ENCODE peak calls at places on chromosomes 11 and 22, in eight cellular contexts. One of them, this sample, is unnamed.

GRCh38 chr11:71246559-71246958 is 5.8 kb downstream of the SHANK2 start:
- DNase-seq in T follicular helper cell: no peak
- DNase-seq in GF-D8: no peak
- DNase-seq in thoracic aorta: no peak
- DNase-seq in HS-27A: no peak
- DNase-seq in astrocyte of the cerebellum: no peak
- DNase-seq in GM23248: no peak
- DNase-seq in fibroblast of the aortic adventitia: no peak
- DNase-seq in this sample: no peak

GRCh38 chr11:111652184-111652583 is 49.9 kb downstream of the SIK2 start:
- DNase-seq in astrocyte of the cerebellum: no peak
- DNase-seq in T follicular helper cell: no peak
- DNase-seq in GF-D8: no peak
- DNase-seq in thoracic aorta: no peak
- DNase-seq in HS-27A: peak
- DNase-seq in fibroblast of the aortic adventitia: peak
- DNase-seq in GM23248: no peak
- DNase-seq in this sample: no peak

GRCh38 chr11:94730153-94730552 is 38.0 kb upstream of the AMOTL1 start:
- DNase-seq in GF-D8: no peak
- DNase-seq in astrocyte of the cerebellum: no peak
- DNase-seq in fibroblast of the aortic adventitia: no peak
- DNase-seq in T follicular helper cell: no peak
- DNase-seq in HS-27A: no peak
- DNase-seq in GM23248: peak
- DNase-seq in thoracic aorta: no peak
- DNase-seq in this sample: peak

GRCh38 chr11:13215157-13215556 is 62.4 kb upstream of the BMAL1 start:
- DNase-seq in fibroblast of the aortic adventitia: peak
- DNase-seq in GM23248: peak
- DNase-seq in GF-D8: no peak
- DNase-seq in thoracic aorta: no peak
- DNase-seq in T follicular helper cell: no peak
- DNase-seq in HS-27A: peak
- DNase-seq in astrocyte of the cerebellum: no peak
- DNase-seq in this sample: no peak

GRCh38 chr22:19143967-19144400 is 467 bp downstream of the ESS2 start:
- DNase-seq in GF-D8: no peak
- DNase-seq in T follicular helper cell: no peak
- DNase-seq in GM23248: peak
- DNase-seq in fibroblast of the aortic adventitia: peak
- DNase-seq in HS-27A: no peak
- DNase-seq in thoracic aorta: no peak
- DNase-seq in astrocyte of the cerebellum: no peak
- DNase-seq in this sample: peak

GRCh38 chr11:370087-370941 is 1.0 kb downstream of the B4GALNT4 start:
- DNase-seq in T follicular helper cell: no peak
- DNase-seq in HS-27A: no peak
- DNase-seq in GM23248: no peak
- DNase-seq in GF-D8: no peak
- DNase-seq in thoracic aorta: no peak
- DNase-seq in fibroblast of the aortic adventitia: no peak
- DNase-seq in astrocyte of the cerebellum: no peak
- DNase-seq in this sample: no peak

GRCh38 chr22:42318967-42319366 is 48.5 kb upstream of the TCF20 start:
- DNase-seq in thoracic aorta: no peak
- DNase-seq in fibroblast of the aortic adventitia: no peak
- DNase-seq in astrocyte of the cerebellum: no peak
- DNase-seq in GM23248: no peak
- DNase-seq in GF-D8: no peak
- DNase-seq in HS-27A: no peak
- DNase-seq in T follicular helper cell: no peak
- DNase-seq in this sample: no peak

GRCh38 chr22:44685384-44686056 is 16.5 kb upstream of the PRR5 start:
- DNase-seq in GF-D8: no peak
- DNase-seq in T follicular helper cell: peak
- DNase-seq in astrocyte of the cerebellum: no peak
- DNase-seq in GM23248: peak
- DNase-seq in HS-27A: no peak
- DNase-seq in thoracic aorta: no peak
- DNase-seq in fibroblast of the aortic adventitia: peak
- DNase-seq in this sample: no peak

GRCh38 chr11:11521306-11522002 is 100.4 kb downstream of the GALNT18 start:
- DNase-seq in astrocyte of the cerebellum: no peak
- DNase-seq in HS-27A: no peak
- DNase-seq in GM23248: no peak
- DNase-seq in thoracic aorta: no peak
- DNase-seq in GF-D8: no peak
- DNase-seq in fibroblast of the aortic adventitia: no peak
- DNase-seq in T follicular helper cell: no peak
- DNase-seq in this sample: no peak

GRCh38 chr11:120034176-120034575 is 103.7 kb downstream of the TRIM29 start:
- DNase-seq in thoracic aorta: no peak
- DNase-seq in T follicular helper cell: no peak
- DNase-seq in HS-27A: no peak
- DNase-seq in fibroblast of the aortic adventitia: no peak
- DNase-seq in astrocyte of the cerebellum: no peak
- DNase-seq in GM23248: no peak
- DNase-seq in GF-D8: no peak
- DNase-seq in this sample: no peak

GRCh38 chr11:61488651-61489291 is 19.8 kb upstream of the LRRC10B start:
- DNase-seq in GM23248: peak
- DNase-seq in fibroblast of the aortic adventitia: peak
- DNase-seq in HS-27A: no peak
- DNase-seq in astrocyte of the cerebellum: no peak
- DNase-seq in GF-D8: no peak
- DNase-seq in thoracic aorta: no peak
- DNase-seq in T follicular helper cell: no peak
- DNase-seq in this sample: no peak